ENCODE peak calls at places on chromosomes 4 and X, in four cellular contexts. One of them, this sample, is unnamed.
A peak's percentile ranks its signal among the peaks of the same experiment; 100 is the strongest.

GRCh38 chrX:31461266-31461665 is 389.4 kb upstream of the FTHL17 start:
- DNase-seq in choroid plexus epithelial cell: no peak
- DNase-seq in AG04450: no peak
- DNase-seq in left ventricle myocardium inferior: no peak
- DNase-seq in this sample: no peak

GRCh38 chr4:83917572-83917971 is 381.7 kb downstream of the GPAT3 start:
- DNase-seq in choroid plexus epithelial cell: peak; percentile 29
- DNase-seq in AG04450: no peak
- DNase-seq in left ventricle myocardium inferior: no peak
- DNase-seq in this sample: no peak

GRCh38 chr4:60443068-60443467 is 757.1 kb upstream of the ADGRL3 start:
- DNase-seq in choroid plexus epithelial cell: no peak
- DNase-seq in AG04450: no peak
- DNase-seq in left ventricle myocardium inferior: no peak
- DNase-seq in this sample: no peak

GRCh38 chr4:128879971-128880370 is 70.5 kb downstream of the JADE1 start:
- DNase-seq in choroid plexus epithelial cell: no peak
- DNase-seq in AG04450: no peak
- DNase-seq in left ventricle myocardium inferior: no peak
- DNase-seq in this sample: no peak

GRCh38 chr4:128796934-128797333 is 12.6 kb upstream of the JADE1 start:
- DNase-seq in choroid plexus epithelial cell: no peak
- DNase-seq in AG04450: no peak
- DNase-seq in left ventricle myocardium inferior: no peak
- DNase-seq in this sample: no peak

GRCh38 chrX:64427281-64427680 is 32.0 kb upstream of the MTMR8 start:
- DNase-seq in choroid plexus epithelial cell: no peak
- DNase-seq in AG04450: no peak
- DNase-seq in left ventricle myocardium inferior: no peak
- DNase-seq in this sample: no peak

GRCh38 chr4:177051473-177052060 is 258.1 kb upstream of the NEIL3 start:
- DNase-seq in choroid plexus epithelial cell: peak; percentile 48
- DNase-seq in AG04450: no peak
- DNase-seq in left ventricle myocardium inferior: no peak
- DNase-seq in this sample: peak; percentile 35

GRCh38 chr4:137735561-137736104 is 203.3 kb upstream of the PCDH18 start:
- DNase-seq in choroid plexus epithelial cell: no peak
- DNase-seq in AG04450: no peak
- DNase-seq in left ventricle myocardium inferior: no peak
- DNase-seq in this sample: no peak

GRCh38 chr4:79442422-79442821 is 34.4 kb upstream of the GK2 start:
- DNase-seq in choroid plexus epithelial cell: peak; percentile 5
- DNase-seq in AG04450: no peak
- DNase-seq in left ventricle myocardium inferior: no peak
- DNase-seq in this sample: no peak

GRCh38 chrX:111095974-111096870 is at the start of gene PAK3:
- DNase-seq in choroid plexus epithelial cell: peak; percentile 22
- DNase-seq in AG04450: peak; percentile 8
- DNase-seq in left ventricle myocardium inferior: no peak
- DNase-seq in this sample: peak; percentile 15

GRCh38 chr4:139115226-139115625 is 61.8 kb downstream of the ELF2 start:
- DNase-seq in choroid plexus epithelial cell: no peak
- DNase-seq in AG04450: no peak
- DNase-seq in left ventricle myocardium inferior: no peak
- DNase-seq in this sample: no peak

GRCh38 chr4:61425315-61425714 is 225.2 kb downstream of the ADGRL3 start:
- DNase-seq in choroid plexus epithelial cell: no peak
- DNase-seq in AG04450: no peak
- DNase-seq in left ventricle myocardium inferior: no peak
- DNase-seq in this sample: no peak

GRCh38 chr4:52370576-52370975 is 288.5 kb downstream of the USP46 start:
- DNase-seq in choroid plexus epithelial cell: no peak
- DNase-seq in AG04450: no peak
- DNase-seq in left ventricle myocardium inferior: no peak
- DNase-seq in this sample: no peak

GRCh38 chrX:12977761-12978204 is 2.9 kb downstream of the TMSB4X start:
- DNase-seq in choroid plexus epithelial cell: no peak
- DNase-seq in AG04450: no peak
- DNase-seq in left ventricle myocardium inferior: no peak
- DNase-seq in this sample: peak; percentile 44

GRCh38 chr4:26273308-26273980 is 47.4 kb upstream of the RBPJ start:
- DNase-seq in choroid plexus epithelial cell: no peak
- DNase-seq in AG04450: no peak
- DNase-seq in left ventricle myocardium inferior: peak; percentile 37
- DNase-seq in this sample: no peak

GRCh38 chr4:126271266-126271665 is 956.5 kb downstream of the FAT4 start:
- DNase-seq in choroid plexus epithelial cell: peak; percentile 21
- DNase-seq in AG04450: no peak
- DNase-seq in left ventricle myocardium inferior: no peak
- DNase-seq in this sample: no peak

GRCh38 chrX:75118296-75118695 is 37.8 kb downstream of the ABCB7 start:
- DNase-seq in choroid plexus epithelial cell: no peak
- DNase-seq in AG04450: no peak
- DNase-seq in left ventricle myocardium inferior: no peak
- DNase-seq in this sample: peak; percentile 3

GRCh38 chr4:20253799-20254409 is 2.2 kb downstream of the SLIT2 start:
- DNase-seq in choroid plexus epithelial cell: peak; percentile 33
- DNase-seq in AG04450: no peak
- DNase-seq in left ventricle myocardium inferior: peak; percentile 33
- DNase-seq in this sample: peak; percentile 75

GRCh38 chrX:152817082-152817744 is 13.3 kb downstream of the CETN2 start:
- DNase-seq in choroid plexus epithelial cell: peak; percentile 67
- DNase-seq in AG04450: peak; percentile 15
- DNase-seq in left ventricle myocardium inferior: no peak
- DNase-seq in this sample: peak; percentile 71

GRCh38 chr4:14532436-14532835 is 469.8 kb upstream of the CPEB2 start:
- DNase-seq in choroid plexus epithelial cell: no peak
- DNase-seq in AG04450: no peak
- DNase-seq in left ventricle myocardium inferior: no peak
- DNase-seq in this sample: no peak

GRCh38 chr4:132003593-132003992 is 1145.5 kb upstream of the PCDH10 start:
- DNase-seq in choroid plexus epithelial cell: no peak
- DNase-seq in AG04450: no peak
- DNase-seq in left ventricle myocardium inferior: no peak
- DNase-seq in this sample: no peak

GRCh38 chr4:140887467-140887866 is 131.3 kb upstream of the TBC1D9 start:
- DNase-seq in choroid plexus epithelial cell: no peak
- DNase-seq in AG04450: no peak
- DNase-seq in left ventricle myocardium inferior: no peak
- DNase-seq in this sample: no peak

GRCh38 chrX:47831788-47832187 is 4.9 kb upstream of the ZNF81 start:
- DNase-seq in choroid plexus epithelial cell: peak; percentile 41
- DNase-seq in AG04450: no peak
- DNase-seq in left ventricle myocardium inferior: peak; percentile 18
- DNase-seq in this sample: peak; percentile 58

GRCh38 chr4:8834681-8835220 is 36.9 kb downstream of the HMX1 start:
- DNase-seq in choroid plexus epithelial cell: no peak
- DNase-seq in AG04450: no peak
- DNase-seq in left ventricle myocardium inferior: no peak
- DNase-seq in this sample: no peak

GRCh38 chr4:94610140-94610539 is 147.6 kb upstream of the BMPR1B start:
- DNase-seq in choroid plexus epithelial cell: no peak
- DNase-seq in AG04450: no peak
- DNase-seq in left ventricle myocardium inferior: no peak
- DNase-seq in this sample: no peak

GRCh38 chrX:153644356-153645125 is 2.5 kb upstream of the DUSP9 start:
- DNase-seq in choroid plexus epithelial cell: no peak
- DNase-seq in AG04450: no peak
- DNase-seq in left ventricle myocardium inferior: no peak
- DNase-seq in this sample: peak; percentile 10

GRCh38 chrX:83819304-83819703 is 41.6 kb upstream of the CYLC1 start:
- DNase-seq in choroid plexus epithelial cell: no peak
- DNase-seq in AG04450: no peak
- DNase-seq in left ventricle myocardium inferior: no peak
- DNase-seq in this sample: no peak

GRCh38 chr4:83964996-83965541 is 429.2 kb downstream of the GPAT3 start:
- DNase-seq in choroid plexus epithelial cell: peak; percentile 53
- DNase-seq in AG04450: no peak
- DNase-seq in left ventricle myocardium inferior: no peak
- DNase-seq in this sample: peak; percentile 9

GRCh38 chr4:124044867-124045266 is 648.3 kb downstream of the SPRY1 start:
- DNase-seq in choroid plexus epithelial cell: no peak
- DNase-seq in AG04450: no peak
- DNase-seq in left ventricle myocardium inferior: no peak
- DNase-seq in this sample: no peak

DNA sequence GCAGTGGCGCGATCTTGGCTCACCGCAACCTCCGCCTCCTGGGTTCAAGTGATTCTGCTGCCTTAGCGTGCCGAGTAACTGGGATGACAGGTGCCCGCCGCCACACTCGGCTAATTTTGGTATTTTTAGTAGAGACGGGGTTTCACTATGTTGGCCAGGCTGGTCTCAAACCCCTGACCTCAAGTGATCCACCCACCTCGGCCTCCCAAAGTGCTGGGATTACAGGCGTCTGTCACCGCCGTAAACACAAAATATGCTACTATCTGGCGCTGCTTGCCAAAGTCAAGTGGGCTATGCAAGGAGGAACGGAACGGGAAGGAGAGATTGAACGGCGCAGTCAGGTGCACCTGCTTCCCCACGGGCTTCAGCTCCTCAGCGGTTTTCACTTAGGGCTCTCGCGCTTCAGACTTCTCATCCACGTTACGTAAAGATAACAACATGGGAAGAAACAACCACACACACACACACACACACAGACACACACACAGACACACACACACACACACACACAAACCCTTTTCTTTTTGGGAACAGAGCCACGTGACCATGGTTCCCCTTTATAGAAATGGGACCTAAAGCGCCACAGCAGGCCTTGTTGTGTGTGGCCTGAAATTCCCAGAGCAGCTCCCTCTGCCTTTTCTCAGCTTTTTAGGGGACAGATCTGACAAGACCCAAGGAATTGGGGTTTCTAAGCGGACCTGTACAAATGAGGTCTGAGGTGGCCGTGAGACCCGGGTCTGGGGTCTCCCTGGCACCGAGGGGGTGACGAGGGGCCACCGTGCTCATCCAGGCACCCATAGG is 1.5 kb downstream of the P2RY8 start:
- DNase-seq in choroid plexus epithelial cell: no peak
- DNase-seq in AG04450: no peak
- DNase-seq in left ventricle myocardium inferior: no peak
- DNase-seq in this sample: no peak
- H3K4me3 ChIP-seq in choroid plexus epithelial cell: no peak overlapping the region
- H3K4me3 ChIP-seq in AG04450: no peak overlapping the region
- H3K4me3 ChIP-seq in left ventricle myocardium inferior: peak overlapping the region; percentile 64
- H3K4me3 ChIP-seq in this sample: no peak overlapping the region

GRCh38 chrX:55450259-55450658 is 1.7 kb upstream of the MAGEH1 start:
- DNase-seq in choroid plexus epithelial cell: peak; percentile 18
- DNase-seq in AG04450: no peak
- DNase-seq in left ventricle myocardium inferior: no peak
- DNase-seq in this sample: peak; percentile 35
- TF ChIP-seq CTCF in choroid plexus epithelial cell: peak; percentile 29
- TF ChIP-seq CTCF in AG04450: peak; percentile 15
- TF ChIP-seq CTCF in left ventricle myocardium inferior: peak; percentile 26
- TF ChIP-seq CTCF in this sample: no peak

GRCh38 chr4:41881931-41882621 is 53.2 kb upstream of the TMEM33 start:
- DNase-seq in choroid plexus epithelial cell: no peak
- DNase-seq in AG04450: no peak
- DNase-seq in left ventricle myocardium inferior: no peak
- DNase-seq in this sample: peak; percentile 19
- H3K4me3 ChIP-seq in choroid plexus epithelial cell: no peak overlapping the region
- H3K4me3 ChIP-seq in AG04450: no peak overlapping the region
- H3K4me3 ChIP-seq in left ventricle myocardium inferior: peak overlapping the region; percentile 58
- H3K4me3 ChIP-seq in this sample: peak overlapping the region; percentile 19

GRCh38 chrX:55161581-55161980 is 58.6 kb upstream of the PAGE5 start:
- DNase-seq in choroid plexus epithelial cell: no peak
- DNase-seq in AG04450: no peak
- DNase-seq in left ventricle myocardium inferior: no peak
- DNase-seq in this sample: no peak

GRCh38 chrX:55163171-55163570 is 57.0 kb upstream of the PAGE5 start:
- DNase-seq in choroid plexus epithelial cell: no peak
- DNase-seq in AG04450: no peak
- DNase-seq in left ventricle myocardium inferior: no peak
- DNase-seq in this sample: no peak

GRCh38 chrX:55159556-55159955 is 60.6 kb upstream of the PAGE5 start:
- DNase-seq in choroid plexus epithelial cell: no peak
- DNase-seq in AG04450: no peak
- DNase-seq in left ventricle myocardium inferior: no peak
- DNase-seq in this sample: no peak

GRCh38 chrX:55160685-55161552 is 59.2 kb upstream of the PAGE5 start:
- DNase-seq in choroid plexus epithelial cell: peak; percentile 89
- DNase-seq in AG04450: peak; percentile 59
- DNase-seq in left ventricle myocardium inferior: peak; percentile 89
- DNase-seq in this sample: peak; percentile 83
- TF ChIP-seq CTCF in choroid plexus epithelial cell: no peak
- TF ChIP-seq CTCF in AG04450: peak; percentile 13
- TF ChIP-seq CTCF in left ventricle myocardium inferior: peak; percentile 44
- TF ChIP-seq CTCF in this sample: no peak

GRCh38 chr4:2806392-2807355 is 13.8 kb downstream of the SH3BP2 start:
- DNase-seq in choroid plexus epithelial cell: peak; percentile 57
- DNase-seq in AG04450: no peak
- DNase-seq in left ventricle myocardium inferior: peak; percentile 77
- DNase-seq in this sample: peak; percentile 68
- H3K4me3 ChIP-seq in choroid plexus epithelial cell: no peak overlapping the region
- H3K4me3 ChIP-seq in AG04450: no peak overlapping the region
- H3K4me3 ChIP-seq in left ventricle myocardium inferior: peak overlapping the region; percentile 45
- H3K4me3 ChIP-seq in this sample: no peak overlapping the region

GRCh38 chr4:97646997-97647396 is 496.3 kb downstream of the STPG2 start:
- DNase-seq in choroid plexus epithelial cell: peak; percentile 46
- DNase-seq in AG04450: no peak
- DNase-seq in left ventricle myocardium inferior: peak; percentile 20
- DNase-seq in this sample: no peak
- TF ChIP-seq CTCF in choroid plexus epithelial cell: no peak
- TF ChIP-seq CTCF in AG04450: no peak
- TF ChIP-seq CTCF in left ventricle myocardium inferior: no peak
- TF ChIP-seq CTCF in this sample: no peak

DNA sequence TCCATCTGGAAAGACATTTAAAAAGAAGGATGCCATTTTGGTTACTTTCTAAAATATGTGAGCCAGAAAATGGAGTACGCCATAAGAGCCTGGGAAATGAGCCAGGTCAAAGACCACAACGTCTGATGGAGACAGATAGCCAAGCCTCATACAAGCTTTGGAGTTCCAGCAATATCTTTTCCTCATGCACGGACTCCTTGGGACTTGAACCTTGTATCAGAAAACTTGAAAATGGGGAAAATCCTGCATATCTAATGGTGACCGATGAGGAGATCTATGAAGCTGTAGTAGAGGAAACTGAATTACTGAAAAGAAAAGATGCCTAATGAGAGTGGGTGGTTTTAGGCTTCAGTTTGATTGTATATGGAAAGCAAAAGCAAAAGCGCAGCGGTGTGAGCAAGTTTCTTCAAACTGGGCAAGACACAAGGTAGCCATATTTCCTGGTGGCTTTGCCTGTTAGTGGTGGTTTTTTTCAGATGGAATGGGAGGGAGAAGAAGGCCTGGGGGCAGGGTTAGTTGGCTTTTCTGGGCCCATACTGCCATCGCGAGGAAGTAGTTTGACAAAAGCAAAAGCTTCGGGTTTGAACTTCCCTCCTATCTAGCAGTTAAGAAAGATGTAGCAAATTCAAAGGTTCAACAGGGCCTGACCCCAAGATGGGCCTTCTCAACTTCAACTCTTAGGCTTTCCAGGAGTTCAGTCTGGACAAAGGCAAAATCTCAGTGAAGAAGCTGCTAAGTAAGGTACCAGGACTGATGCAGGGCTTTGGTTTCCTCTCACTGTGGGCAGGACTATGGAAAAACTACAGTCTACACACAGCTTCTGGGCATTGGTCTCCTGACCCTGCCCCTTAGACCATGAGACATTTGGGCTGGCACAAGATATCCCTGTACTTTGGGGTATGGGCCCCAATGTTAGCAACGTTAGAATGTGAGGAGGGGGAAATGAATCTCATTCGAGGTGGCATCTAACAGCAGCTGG is 210.0 kb upstream of the STK26 start:
- DNase-seq in choroid plexus epithelial cell: no peak
- DNase-seq in AG04450: no peak
- DNase-seq in left ventricle myocardium inferior: no peak
- DNase-seq in this sample: peak; percentile 26
- H3K4me3 ChIP-seq in choroid plexus epithelial cell: no peak overlapping the region
- H3K4me3 ChIP-seq in AG04450: no peak overlapping the region
- H3K4me3 ChIP-seq in left ventricle myocardium inferior: peak overlapping the region; percentile 56
- H3K4me3 ChIP-seq in this sample: peak overlapping the region; percentile 59